ENCODE peak calls at places on chromosomes 6 and 20, in five cellular contexts. N, Z, E, P and R are unnamed samples. For H3K4me1, the result is how much of the 10 kb centered on the place peaks cover.

GRCh38 chr20:10669843-10670446 is 3.9 kb downstream of the JAG1 start:
- DNase-seq in E (no peak), P (no peak), Z (no peak), N (no peak), R (no peak)

GRCh38 chr6:37092851-37093727 is 76.9 kb upstream of the PIM1 start:
- DNase-seq in E (peak), P (no peak), N (peak), Z (no peak), R (peak)

GRCh38 chr6:87481936-87482335 is 9.2 kb downstream of the SLC35A1 start:
- DNase-seq in E (no peak), P (no peak), Z (no peak), N (no peak), R (no peak)

GRCh38 chr20:37407573-37408002 is 61.6 kb downstream of the SRC start:
- DNase-seq in N (peak), Z (no peak), P (peak), E (no peak), R (peak)

GRCh38 chr6:45663181-45664180 is 285.7 kb upstream of the SUPT3H start:
- DNase-seq in Z (peak), N (peak), E (no peak), P (peak), R (peak)

GRCh38 chr6:29829766-29830165 is 2.1 kb downstream of the HLA-G start:
- DNase-seq in E (peak), Z (no peak), N (no peak), P (no peak), R (no peak)

GRCh38 chr20:59137532-59137931 is 26.1 kb upstream of the ZNF831 start:
- DNase-seq in Z (no peak), P (no peak), N (no peak), E (no peak), R (peak)

GRCh38 chr6:158064725-158065251 is 83.1 kb downstream of the SYNJ2 start:
- DNase-seq in E (no peak), N (no peak), Z (no peak), P (no peak), R (peak)

GRCh38 chr6:157716553-157716952 is 106.5 kb upstream of the SNX9 start:
- DNase-seq in P (no peak), E (no peak), Z (no peak), N (no peak), R (no peak)

GRCh38 chr20:56163806-56164205 is 84.7 kb upstream of the MC3R start:
- DNase-seq in E (no peak), P (peak), N (no peak), Z (no peak), R (no peak)

GRCh38 chr6:91705646-91706045 is 1118.8 kb upstream of the MAP3K7 start:
- DNase-seq in E (no peak), P (no peak), Z (no peak), N (no peak), R (no peak)

GRCh38 chr6:125423047-125423446 is 121.3 kb upstream of the HDDC2 start:
- DNase-seq in P (no peak), Z (no peak), N (no peak), E (no peak), R (no peak)

GRCh38 chr6:51893356-51893755 is 194.1 kb downstream of the PKHD1 start:
- DNase-seq in N (no peak), P (no peak), Z (no peak), E (no peak), R (no peak)

GRCh38 chr6:157150076-157150475 is 173.2 kb downstream of the TMEM242 start:
- DNase-seq in E (no peak), Z (no peak), P (no peak), N (no peak), R (no peak)

GRCh38 chr20:21101453-21102251 is 4.5 kb downstream of the LINC00237 start:
- DNase-seq in Z (no peak), N (no peak), P (peak), E (no peak), R (peak)

GRCh38 chr20:21103582-21104465 is 2.3 kb downstream of the LINC00237 start:
- DNase-seq in Z (no peak), N (no peak), E (no peak), P (no peak), R (no peak)

GRCh38 chr20:21102252-21102609 is 3.9 kb downstream of the LINC00237 start:
- DNase-seq in E (no peak), P (peak), Z (no peak), N (no peak), R (peak)

GRCh38 chr20:21104466-21104761 is 1.7 kb downstream of the LINC00237 start:
- DNase-seq in Z (no peak), P (no peak), N (no peak), E (no peak), R (no peak)

DNA sequence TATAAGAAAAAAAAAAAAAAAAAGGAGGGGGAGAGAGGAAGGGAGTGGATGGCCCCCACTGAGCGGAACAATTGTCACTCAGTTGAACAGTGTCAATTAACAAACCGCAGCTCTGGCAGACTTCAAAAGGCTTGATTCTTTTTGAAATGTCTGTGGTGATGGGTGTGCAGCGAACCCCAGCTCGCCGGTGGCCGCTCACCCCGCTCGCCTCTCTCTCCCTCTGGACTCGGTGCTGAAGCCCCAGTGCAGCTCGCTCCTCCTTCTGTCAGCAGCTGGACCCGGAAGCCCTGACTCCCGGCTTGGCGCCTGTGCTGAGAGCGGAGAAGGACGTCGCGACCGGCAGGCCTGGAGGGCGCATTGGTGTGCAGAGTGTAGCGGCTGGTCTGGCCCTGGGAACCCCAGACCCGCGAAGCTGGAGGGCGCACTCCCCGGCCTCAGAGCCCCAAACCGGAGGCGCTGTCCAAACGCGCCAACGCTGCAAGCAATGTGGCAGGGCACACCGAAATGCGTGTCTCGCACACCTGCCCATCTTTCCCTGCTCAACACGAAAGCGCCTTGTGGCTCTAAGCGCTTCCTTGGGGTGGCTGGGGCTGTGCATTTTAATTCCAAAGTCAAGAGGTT is 3.4 kb downstream of the LINC00237 start:
- DNase-seq in N (peak), Z (peak), P (peak), E (no peak), R (peak)
- H3K4me1 ChIP-seq in N (under half), Z (under half), P (under half), E (under half), R (under half)

DNA sequence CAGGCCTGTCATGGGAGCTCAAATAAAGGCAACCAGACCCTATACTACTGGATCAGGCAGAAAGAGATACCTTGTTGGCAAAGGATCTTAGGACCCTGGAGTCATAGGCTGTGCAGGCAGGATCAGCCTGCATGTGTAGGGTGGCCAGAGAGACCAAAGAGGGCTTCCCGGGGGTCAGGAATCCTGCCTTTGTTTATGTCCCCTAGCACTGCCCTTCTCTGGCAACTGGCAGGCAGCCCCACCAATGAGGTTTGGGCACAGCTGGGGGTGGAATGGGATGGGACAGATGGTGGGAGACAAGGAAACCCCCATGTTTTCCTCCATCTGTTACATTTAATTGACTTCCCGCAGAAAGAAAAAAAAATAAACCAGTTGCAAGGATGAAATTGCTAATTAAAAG is 27.5 kb downstream of the CD40 start:
- DNase-seq in Z (no peak), E (no peak), P (no peak), N (no peak), R (no peak)
- H3K4me1 ChIP-seq in Z (under half), E (under half), P (under half), N (under half), R (under half)

GRCh38 chr20:50399917-50400704 is 110.1 kb upstream of the PTPN1 start:
- DNase-seq in E (peak), Z (no peak), P (no peak), N (no peak), R (peak)
- H3K4me1 ChIP-seq in E (under half), Z (under half), P (under half), N (half or more), R (under half)

GRCh38 chr6:15363523-15364400 is 117.9 kb downstream of the JARID2 start:
- DNase-seq in P (no peak), Z (no peak), N (no peak), E (no peak), R (no peak)
- H3K4me1 ChIP-seq in P (under half), Z (under half), N (half or more), E (under half), R (under half)

GRCh38 chr6:44047179-44047546 is 80.1 kb downstream of the MRPL14 start:
- DNase-seq in Z (peak), N (no peak), E (no peak), P (no peak), R (peak)
- H3K4me1 ChIP-seq in Z (under half), N (under half), E (half or more), P (under half), R (under half)

GRCh38 chr6:41935190-41935569 is 6.4 kb downstream of the CCND3 start:
- DNase-seq in P (no peak), E (no peak), Z (no peak), N (no peak), R (no peak)

GRCh38 chr6:41935685-41936072 is 5.9 kb downstream of the CCND3 start:
- DNase-seq in Z (no peak), E (no peak), P (no peak), N (no peak), R (peak)

GRCh38 chr6:41934278-41935189 is 7.1 kb downstream of the CCND3 start:
- DNase-seq in P (no peak), E (no peak), Z (no peak), N (no peak), R (no peak)

GRCh38 chr6:41937472-41937871 is 4.1 kb downstream of the CCND3 start:
- DNase-seq in E (no peak), N (no peak), Z (no peak), P (no peak), R (no peak)

GRCh38 chr6:41936073-41936837 is 5.4 kb downstream of the CCND3 start:
- DNase-seq in P (peak), Z (peak), N (peak), E (peak), R (peak)
- H3K4me1 ChIP-seq in P (under half), Z (under half), N (under half), E (under half), R (under half)